ENCODE peak calls at places on chromosomes 3 and 15, in four cellular contexts. One of them, this sample, is unnamed.

GRCh38 chr15:49423021-49423420 is at the start of gene FGF7:
- DNase-seq in cardiac fibroblast: peak
- DNase-seq in AG09309: peak
- DNase-seq in uterus: peak
- DNase-seq in this sample: no peak

GRCh38 chr15:87733005-87733404 is 523.5 kb downstream of the NTRK3 start:
- DNase-seq in uterus: no peak
- DNase-seq in cardiac fibroblast: peak
- DNase-seq in AG09309: no peak
- DNase-seq in this sample: no peak

GRCh38 chr3:183895774-183896173 is 11.1 kb upstream of the PARL start:
- DNase-seq in uterus: no peak
- DNase-seq in cardiac fibroblast: no peak
- DNase-seq in AG09309: no peak
- DNase-seq in this sample: no peak

GRCh38 chr3:13223574-13224237 is 150.5 kb upstream of the IQSEC1 start:
- DNase-seq in AG09309: no peak
- DNase-seq in cardiac fibroblast: no peak
- DNase-seq in uterus: no peak
- DNase-seq in this sample: no peak

GRCh38 chr3:197802505-197803459 is 11.7 kb downstream of the LRCH3 start:
- DNase-seq in cardiac fibroblast: no peak
- DNase-seq in uterus: no peak
- DNase-seq in AG09309: no peak
- DNase-seq in this sample: no peak

GRCh38 chr3:175526609-175527280 is 667.6 kb downstream of the NAALADL2 start:
- DNase-seq in uterus: no peak
- DNase-seq in cardiac fibroblast: peak
- DNase-seq in AG09309: no peak
- DNase-seq in this sample: no peak

GRCh38 chr3:15585111-15585844 is 16.1 kb downstream of the HACL1 start:
- DNase-seq in uterus: no peak
- DNase-seq in cardiac fibroblast: peak
- DNase-seq in AG09309: no peak
- DNase-seq in this sample: no peak

GRCh38 chr3:193851941-193852674 is 259.1 kb downstream of the OPA1 start:
- DNase-seq in AG09309: no peak
- DNase-seq in cardiac fibroblast: peak
- DNase-seq in uterus: no peak
- DNase-seq in this sample: no peak

GRCh38 chr15:80452166-80452565 is 48.0 kb downstream of the ARNT2 start:
- DNase-seq in AG09309: no peak
- DNase-seq in cardiac fibroblast: no peak
- DNase-seq in uterus: no peak
- DNase-seq in this sample: no peak

GRCh38 chr3:120370463-120370862 is 21.3 kb upstream of the LRRC58 start:
- DNase-seq in AG09309: no peak
- DNase-seq in cardiac fibroblast: no peak
- DNase-seq in uterus: no peak
- DNase-seq in this sample: no peak

GRCh38 chr3:196793224-196793623 is 53.6 kb downstream of the PAK2 start:
- DNase-seq in AG09309: peak
- DNase-seq in uterus: no peak
- DNase-seq in cardiac fibroblast: peak
- DNase-seq in this sample: peak

This sample was measured in HS-5.